ENCODE peak calls at places on chromosomes 3 and 15, in eight cellular contexts. L is GM23338, T is HCT116, W is endothelial cell of umbilical vein, N is H1, M is HepG2, Z is GM12878, K is K562. H is an unnamed sample.

GRCh38 chr3:195876297-195877031 is 31.9 kb downstream of the TNK2 start:
- DNase-seq in L (no peak), T (peak), W (no peak), N (no peak), M (no peak), Z (no peak), K (peak), H (no peak)

GRCh38 chr3:195802795-195803194 is 8.9 kb downstream of the MUC4 start:
- DNase-seq in L (no peak), T (no peak), W (no peak), N (no peak), M (no peak), Z (no peak), K (peak), H (no peak)

GRCh38 chr15:74776851-74777768 is 4.8 kb upstream of the CSK start:
- DNase-seq in L (peak), T (no peak), W (peak), N (no peak), M (no peak), Z (peak), K (no peak), H (no peak)

GRCh38 chr15:25170113-25170731 is 215.4 kb downstream of the SNRPN start:
- DNase-seq in L (no peak), T (no peak), W (no peak), N (no peak), M (no peak), Z (no peak), K (no peak), H (no peak)

GRCh38 chr3:116394365-116394764 is 50.9 kb downstream of the LSAMP start:
- DNase-seq in L (no peak), T (no peak), W (no peak), N (no peak), M (no peak), Z (no peak), K (no peak), H (no peak)

GRCh38 chr15:58770519-58770856 is 614 bp upstream of the MINDY2 start:
- DNase-seq in L (no peak), T (no peak), W (no peak), N (no peak), M (no peak), Z (no peak), K (no peak), H (peak)

GRCh38 chr3:17967111-17967510 is 224.7 kb upstream of the TBC1D5 start:
- DNase-seq in L (no peak), T (no peak), W (no peak), N (no peak), M (no peak), Z (no peak), K (no peak), H (no peak)

GRCh38 chr3:156551746-156552145 is 3.2 kb downstream of the SSR3 start:
- DNase-seq in L (no peak), T (no peak), W (no peak), N (no peak), M (no peak), Z (no peak), K (no peak), H (no peak)

GRCh38 chr3:53837331-53837730 is 8.9 kb downstream of the CHDH start:
- DNase-seq in L (no peak), T (no peak), W (no peak), N (no peak), M (no peak), Z (no peak), K (no peak), H (no peak)

GRCh38 chr3:12155264-12155663 is 3.4 kb downstream of the TIMP4 start:
- DNase-seq in L (no peak), T (no peak), W (no peak), N (no peak), M (no peak), Z (no peak), K (no peak), H (no peak)

GRCh38 chr3:73502609-73503560 is 121.9 kb downstream of the PDZRN3 start:
- DNase-seq in L (peak), T (peak), W (peak), N (no peak), M (peak), Z (peak), K (peak), H (peak)
- H3K4me3 ChIP-seq in L (no peak), T (no peak), W (no peak), N (no peak), M (no peak), Z (no peak), K (no peak), H (no peak)

GRCh38 chr3:64220161-64220560 is 5.1 kb downstream of the PRICKLE2 start:
- DNase-seq in L (no peak), T (no peak), W (peak), N (no peak), M (no peak), Z (no peak), K (no peak), H (no peak)
- TF ChIP-seq POLR2AphosphoS5 in L (no peak), T (no peak), W (no peak), N (no peak), M (no peak), Z (no peak), K (no peak), H (no peak)

GRCh38 chr15:29613951-29614382 is 208.3 kb downstream of the TJP1 start:
- DNase-seq in L (peak), T (peak), W (no peak), N (peak), M (peak), Z (no peak), K (peak), H (no peak)

GRCh38 chr15:29612701-29613100 is 209.6 kb downstream of the TJP1 start:
- DNase-seq in L (peak), T (no peak), W (peak), N (no peak), M (no peak), Z (no peak), K (no peak), H (no peak)

GRCh38 chr15:29618586-29618985 is 203.7 kb downstream of the TJP1 start:
- DNase-seq in L (no peak), T (no peak), W (no peak), N (no peak), M (no peak), Z (no peak), K (no peak), H (no peak)

GRCh38 chr15:29615791-29616190 is 206.5 kb downstream of the TJP1 start:
- DNase-seq in L (no peak), T (no peak), W (no peak), N (no peak), M (no peak), Z (no peak), K (no peak), H (no peak)

DNA sequence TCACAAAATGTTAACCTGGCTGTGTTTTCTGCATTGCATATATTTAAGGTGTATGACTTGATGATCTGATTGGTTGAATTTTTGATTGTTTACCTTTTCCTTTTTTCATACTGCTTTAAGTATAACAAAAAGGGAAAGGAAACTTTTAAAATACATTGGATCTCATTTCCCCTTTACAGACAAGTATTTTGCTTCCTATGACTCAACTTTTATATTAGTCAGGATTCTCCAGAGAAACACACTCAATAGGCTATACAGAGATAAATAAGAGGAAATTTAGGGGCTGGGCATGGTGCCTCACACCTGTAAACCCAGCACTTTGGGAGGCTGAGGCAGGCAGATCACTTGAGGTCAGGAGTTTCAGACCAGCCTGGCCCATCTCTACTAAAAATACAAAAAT is 205.8 kb downstream of the TJP1 start:
- DNase-seq in L (no peak), T (no peak), W (peak), N (no peak), M (no peak), Z (no peak), K (no peak), H (no peak)
- TF ChIP-seq EZH2 in L (no peak), T (no peak), W (no peak), N (no peak), M (no peak), Z (no peak), K (no peak), H (no peak)

GRCh38 chr3:187288176-187288893 is 3.2 kb downstream of the MASP1 start:
- DNase-seq in L (no peak), T (no peak), W (peak), N (no peak), M (no peak), Z (no peak), K (no peak), H (no peak)
- H3K4me3 ChIP-seq in L (no peak), T (no peak), W (no peak), N (no peak), M (no peak), Z (no peak), K (no peak), H (no peak)

H was measured in SK-N-MC.